ENCODE peak calls at places on chromosomes 3 and 15, in nine cellular contexts. E is pancreas, J is tibial artery, F is Caco-2, V is K562, O is fibroblast of lung, B is cardiac muscle cell, W is cardiac fibroblast, M is coronary artery. H is an unnamed sample.

GRCh38 chr3:45546636-45547201 is 47.8 kb upstream of the LIMD1 start:
- DNase-seq in E (peak; percentile 14), J (no peak), F (no peak), V (peak; percentile 86), O (no peak), B (peak; percentile 54), W (no peak), M (no peak), H (no peak)

GRCh38 chr3:63450023-63450422 is 171.9 kb downstream of the SYNPR start:
- DNase-seq in E (no peak), J (no peak), F (no peak), V (no peak), O (peak; percentile 60), B (no peak), W (peak; percentile 17), M (no peak), H (peak; percentile 1)

GRCh38 chr15:100730655-100731240 is 128.4 kb downstream of the ASB7 start:
- DNase-seq in E (no peak), J (no peak), F (no peak), V (no peak), O (no peak), B (no peak), W (no peak), M (no peak), H (no peak)

GRCh38 chr3:96370637-96371036 is 443.8 kb upstream of the EPHA6 start:
- DNase-seq in E (no peak), J (no peak), F (no peak), V (no peak), O (no peak), B (no peak), W (no peak), M (no peak), H (no peak)

GRCh38 chr3:179450321-179450720 is 949 bp downstream of the GNB4 start:
- DNase-seq in E (no peak), J (no peak), F (no peak), V (peak; percentile 21), O (peak; percentile 22), B (no peak), W (peak; percentile 48), M (no peak), H (peak; percentile 39)

GRCh38 chr15:74307827-74308642 is 59.4 kb downstream of the CYP11A1 start:
- DNase-seq in E (peak; percentile 45), J (peak; percentile 76), F (peak; percentile 41), V (peak; percentile 49), O (peak; percentile 63), B (peak; percentile 69), W (peak; percentile 76), M (no peak), H (peak; percentile 83)

GRCh38 chr3:147799601-147800000 is 390.4 kb downstream of the ZIC1 start:
- DNase-seq in E (no peak), J (no peak), F (no peak), V (no peak), O (no peak), B (no peak), W (peak; percentile 20), M (no peak), H (peak; percentile 8)

GRCh38 chr3:135513106-135514063 is 452.1 kb upstream of the PPP2R3A start:
- DNase-seq in E (no peak), J (no peak), F (peak; percentile 1), V (peak; percentile 79), O (peak; percentile 64), B (no peak), W (peak; percentile 50), M (no peak), H (peak; percentile 18)

GRCh38 chr3:157282261-157283191 is 122.6 kb upstream of the CCNL1 start:
- DNase-seq in E (no peak), J (peak; percentile 72), F (no peak), V (no peak), O (peak; percentile 90), B (no peak), W (peak; percentile 99), M (no peak), H (peak; percentile 96)

GRCh38 chr3:148614463-148614862 is 83.2 kb upstream of the AGTR1 start:
- DNase-seq in E (no peak), J (no peak), F (no peak), V (no peak), O (no peak), B (no peak), W (no peak), M (no peak), H (no peak)

GRCh38 chr3:74613566-74613965 is 893 bp downstream of the CNTN3 start:
- DNase-seq in E (peak; percentile 20), J (no peak), F (no peak), V (no peak), O (no peak), B (no peak), W (no peak), M (no peak), H (peak; percentile 37)

GRCh38 chr3:158991146-158991705 is 189.4 kb downstream of the MFSD1 start:
- DNase-seq in E (peak; percentile 52), J (no peak), F (peak; percentile 4), V (peak; percentile 34), O (no peak), B (no peak), W (no peak), M (no peak), H (no peak)

GRCh38 chr15:76976572-76977270 is 18.2 kb upstream of the PSTPIP1 start:
- DNase-seq in E (no peak), J (no peak), F (no peak), V (no peak), O (no peak), B (no peak), W (peak; percentile 9), M (no peak), H (no peak)

GRCh38 chr15:90665288-90666134 is 51.6 kb upstream of the BLM start:
- DNase-seq in E (peak; percentile 59), J (peak; percentile 86), F (peak; percentile 73), V (peak; percentile 76), O (peak; percentile 58), B (peak; percentile 24), W (peak; percentile 61), M (peak; percentile 71), H (peak; percentile 62)

GRCh38 chr3:9352917-9353823 is 9.7 kb upstream of the THUMPD3 start:
- DNase-seq in E (peak; percentile 64), J (peak; percentile 73), F (peak; percentile 73), V (peak; percentile 75), O (peak; percentile 62), B (peak; percentile 66), W (peak; percentile 79), M (no peak), H (peak; percentile 86)

GRCh38 chr3:45309876-45310275 is 78.5 kb upstream of the LARS2 start:
- DNase-seq in E (no peak), J (no peak), F (no peak), V (no peak), O (no peak), B (no peak), W (no peak), M (no peak), H (no peak)

GRCh38 chr3:86865506-86865905 is 125.4 kb downstream of the VGLL3 start:
- DNase-seq in E (no peak), J (no peak), F (no peak), V (no peak), O (peak; percentile 78), B (no peak), W (peak; percentile 36), M (no peak), H (peak; percentile 16)

GRCh38 chr3:25904248-25904647 is 114.4 kb downstream of the OXSM start:
- DNase-seq in E (no peak), J (no peak), F (no peak), V (no peak), O (no peak), B (no peak), W (no peak), M (no peak), H (no peak)

GRCh38 chr15:78004919-78005634 is 72.4 kb downstream of the TBC1D2B start:
- DNase-seq in E (peak; percentile 75), J (peak; percentile 93), F (no peak), V (no peak), O (peak; percentile 90), B (no peak), W (peak; percentile 91), M (peak; percentile 90), H (peak; percentile 92)

GRCh38 chr3:12947504-12948369 is 106.4 kb upstream of the RPL32 start:
- DNase-seq in E (no peak), J (no peak), F (no peak), V (peak; percentile 64), O (peak; percentile 78), B (no peak), W (peak; percentile 57), M (no peak), H (peak; percentile 85)

GRCh38 chr15:65096481-65097385 is 18.3 kb downstream of the UBAP1L start:
- DNase-seq in E (no peak), J (peak; percentile 57), F (no peak), V (no peak), O (no peak), B (no peak), W (no peak), M (no peak), H (peak; percentile 83)

GRCh38 chr3:128970741-128971048 is 23.2 kb downstream of the CFAP92 start:
- DNase-seq in E (no peak), J (no peak), F (no peak), V (no peak), O (peak; percentile 7), B (no peak), W (peak; percentile 14), M (no peak), H (no peak)

GRCh38 chr15:43404130-43404529 is 33.2 kb downstream of the TUBGCP4 start:
- DNase-seq in E (no peak), J (no peak), F (no peak), V (no peak), O (no peak), B (no peak), W (no peak), M (no peak), H (no peak)
- H3K4me3 ChIP-seq in E (no peak overlapping the region), J (no peak overlapping the region), F (no peak overlapping the region), V (no peak overlapping the region), O (no peak overlapping the region), B (no peak overlapping the region), W (no peak overlapping the region), M (no peak overlapping the region), H (no peak overlapping the region)

GRCh38 chr3:72017935-72018334 is 233.0 kb upstream of the PROK2 start:
- DNase-seq in E (no peak), J (no peak), F (no peak), V (peak; percentile 38), O (no peak), B (peak; percentile 52), W (no peak), M (no peak), H (no peak)
- TF ChIP-seq CTCF in E (no peak), J (no peak), F (no peak), V (no peak), O (no peak), B (no peak), W (no peak), M (no peak), H (no peak)

DNA sequence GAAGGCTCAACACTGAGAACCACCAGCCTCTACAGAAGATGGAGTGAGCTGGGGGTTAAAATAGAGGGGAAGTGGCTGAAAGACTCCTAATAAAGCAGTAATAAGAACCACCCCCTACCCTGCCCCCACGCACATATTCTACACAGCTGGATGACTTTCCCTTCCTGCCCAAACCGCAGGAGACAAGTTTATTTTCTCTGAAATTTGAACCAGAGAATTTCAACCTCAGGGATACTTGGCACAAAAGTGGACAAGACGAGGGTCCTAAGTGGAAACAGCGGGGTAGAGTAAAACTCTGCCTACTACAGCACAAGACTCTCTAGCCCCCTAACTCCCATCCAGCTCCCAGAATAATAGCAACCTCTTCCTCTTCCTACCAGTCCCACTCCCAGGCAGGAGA is 28.4 kb downstream of the USF3 start:
- DNase-seq in E (no peak), J (no peak), F (no peak), V (no peak), O (peak; percentile 50), B (no peak), W (peak; percentile 34), M (no peak), H (peak; percentile 79)
- H3K4me3 ChIP-seq in E (no peak overlapping the region), J (no peak overlapping the region), F (no peak overlapping the region), V (no peak overlapping the region), O (no peak overlapping the region), B (no peak overlapping the region), W (no peak overlapping the region), M (no peak overlapping the region), H (peak overlapping the region; percentile 28)

GRCh38 chr3:11054739-11055438 is 62.3 kb downstream of the SLC6A1 start:
- DNase-seq in E (no peak), J (no peak), F (no peak), V (no peak), O (no peak), B (no peak), W (no peak), M (no peak), H (no peak)
- TF ChIP-seq CTCF in E (no peak), J (no peak), F (no peak), V (no peak), O (no peak), B (no peak), W (no peak), M (no peak), H (no peak)